ENCODE peak calls at places on chromosomes 4 and X, in five cellular contexts. S is GM12892, O is GM23338, B is stomach, Y is HepG2. A is an unnamed sample.

GRCh38 chr4:103887191-103887590 is 167.4 kb upstream of the TACR3 start:
- DNase-seq in S (no peak), O (no peak), B (no peak), Y (no peak), A (no peak)

GRCh38 chr4:169164669-169165415 is 105.9 kb downstream of the SH3RF1 start:
- DNase-seq in S (no peak), O (no peak), B (no peak), Y (no peak), A (no peak)

GRCh38 chrX:153768311-153769157 is 4.5 kb downstream of the PLXNB3 start:
- DNase-seq in S (peak), O (no peak), B (no peak), Y (no peak), A (no peak)

GRCh38 chrX:71909956-71910355 is 689 bp upstream of the NHSL2 start:
- DNase-seq in S (no peak), O (peak), B (no peak), Y (no peak), A (no peak)

GRCh38 chrX:23317799-23318724 is 16.6 kb upstream of the PTCHD1 start:
- DNase-seq in S (no peak), O (peak), B (no peak), Y (no peak), A (peak)

GRCh38 chrX:72297953-72298730 is 7.6 kb downstream of the CITED1 start:
- DNase-seq in S (no peak), O (peak), B (no peak), Y (peak), A (peak)

GRCh38 chr4:120008075-120008474 is 58.6 kb downstream of the MAD2L1 start:
- DNase-seq in S (no peak), O (no peak), B (no peak), Y (no peak), A (no peak)

GRCh38 chrX:19625612-19626011 is 110.3 kb upstream of the MAP3K15 start:
- DNase-seq in S (no peak), O (no peak), B (no peak), Y (no peak), A (no peak)

GRCh38 chrX:136476501-136476900 is 11.2 kb upstream of the BRS3 start:
- DNase-seq in S (no peak), O (no peak), B (no peak), Y (no peak), A (no peak)

GRCh38 chr4:107937040-107937439 is 5.7 kb downstream of the CYP2U1 start:
- DNase-seq in S (no peak), O (no peak), B (no peak), Y (no peak), A (no peak)

GRCh38 chrX:40182095-40182494 is 84.3 kb upstream of the BCOR start:
- DNase-seq in S (no peak), O (no peak), B (no peak), Y (no peak), A (no peak)

GRCh38 chr4:1598641-1599481 is 85.3 kb downstream of the FAM53A start:
- DNase-seq in S (no peak), O (no peak), B (no peak), Y (no peak), A (no peak)

GRCh38 chrX:3549442-3549875 is 164.0 kb downstream of the PRKX start:
- DNase-seq in S (no peak), O (peak), B (no peak), Y (no peak), A (no peak)

GRCh38 chrX:103941201-103941975 is 21.0 kb upstream of the TMSB15B start:
- DNase-seq in S (no peak), O (peak), B (no peak), Y (no peak), A (no peak)

GRCh38 chrX:371907-372306 is 14.8 kb downstream of the PPP2R3B start:
- DNase-seq in S (no peak), O (peak), B (no peak), Y (no peak), A (no peak)

GRCh38 chrX:374566-374965 is 12.1 kb downstream of the PPP2R3B start:
- DNase-seq in S (no peak), O (no peak), B (no peak), Y (no peak), A (no peak)

GRCh38 chrX:375181-376036 is 11.3 kb downstream of the PPP2R3B start:
- DNase-seq in S (no peak), O (peak), B (no peak), Y (no peak), A (no peak)

GRCh38 chrX:372856-373640 is 13.7 kb downstream of the PPP2R3B start:
- DNase-seq in S (no peak), O (no peak), B (no peak), Y (no peak), A (no peak)

DNA sequence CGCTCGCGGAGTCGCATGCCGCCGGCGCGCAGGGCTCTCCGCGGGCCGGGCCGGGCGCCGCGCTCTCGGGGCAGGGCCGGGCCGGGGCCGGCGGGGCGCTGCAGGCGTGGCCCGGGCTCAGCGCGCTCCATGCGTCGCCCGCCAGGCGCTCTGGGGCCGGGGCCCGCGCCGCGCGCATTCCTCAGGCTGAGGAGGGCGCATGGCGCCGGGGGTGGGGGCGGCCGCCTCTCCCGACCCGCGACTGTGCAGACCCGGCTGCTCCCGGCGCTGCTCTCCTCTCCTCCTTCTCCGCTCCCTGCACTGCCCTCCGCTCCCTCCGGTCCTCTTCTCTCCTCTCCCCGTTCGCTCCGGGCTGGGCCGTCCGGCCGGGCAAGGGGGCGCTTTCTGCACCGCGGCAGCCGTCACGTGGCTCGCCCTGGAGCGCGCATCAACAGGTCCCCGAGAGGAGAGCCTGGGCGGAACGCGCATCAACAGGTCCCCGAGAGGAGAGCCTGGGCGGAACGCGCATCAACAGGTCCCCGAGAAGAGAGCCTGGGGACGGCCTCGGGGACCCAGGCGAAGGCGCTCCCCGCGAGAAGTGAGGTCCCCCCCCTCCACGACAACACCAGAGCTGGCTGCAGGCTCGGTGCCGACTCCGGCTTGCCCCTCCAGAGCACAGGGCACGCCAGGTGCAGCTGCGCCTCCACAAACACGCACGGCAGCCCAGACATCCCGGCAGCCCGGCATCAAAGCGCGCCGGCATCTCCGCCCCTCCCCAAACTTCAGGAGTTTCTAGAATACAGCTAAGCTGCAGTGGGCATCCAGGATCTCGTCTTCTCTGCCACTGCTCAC is 12.9 kb downstream of the PPP2R3B start:
- DNase-seq in S (no peak), O (peak), B (no peak), Y (peak), A (no peak)
- TF ChIP-seq POLR2AphosphoS5 in S (no peak), O (no peak), B (no peak), Y (no peak), A (no peak)

DNA sequence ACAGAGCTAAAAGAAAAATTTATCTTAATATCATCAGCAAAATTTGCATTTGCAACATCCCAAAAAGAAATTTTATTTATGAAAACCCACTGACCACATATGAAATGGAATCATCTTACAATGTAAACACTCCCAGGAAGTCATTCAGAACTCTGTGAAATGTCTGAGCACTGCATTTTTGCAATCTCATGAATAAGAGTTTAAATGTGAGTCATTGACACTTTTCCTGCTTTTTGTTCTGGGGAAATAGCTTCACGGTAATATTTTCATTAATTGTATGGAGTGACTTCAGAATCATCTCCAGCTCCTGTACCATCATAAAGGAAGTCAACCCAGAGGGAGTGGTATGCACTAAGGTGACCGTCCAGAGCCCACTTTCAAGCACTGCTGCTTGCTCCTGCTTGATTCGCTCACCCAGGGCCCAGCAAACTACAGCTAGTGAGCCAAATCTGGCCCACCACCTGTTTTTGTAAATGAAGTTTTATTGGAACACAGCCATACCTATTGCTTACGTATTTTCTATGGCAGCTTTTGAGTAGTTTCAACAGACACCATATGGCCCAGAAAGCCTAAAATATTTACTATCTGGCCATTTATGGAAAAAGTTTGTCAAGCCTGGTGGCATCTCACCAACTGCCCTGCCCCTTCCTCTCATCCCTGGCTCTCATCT is 17.3 kb downstream of the EDNRA start:
- DNase-seq in S (no peak), O (no peak), B (no peak), Y (no peak), A (no peak)
- TF ChIP-seq POLR2AphosphoS5 in S (no peak), O (no peak), B (no peak), Y (no peak), A (no peak)

DNA sequence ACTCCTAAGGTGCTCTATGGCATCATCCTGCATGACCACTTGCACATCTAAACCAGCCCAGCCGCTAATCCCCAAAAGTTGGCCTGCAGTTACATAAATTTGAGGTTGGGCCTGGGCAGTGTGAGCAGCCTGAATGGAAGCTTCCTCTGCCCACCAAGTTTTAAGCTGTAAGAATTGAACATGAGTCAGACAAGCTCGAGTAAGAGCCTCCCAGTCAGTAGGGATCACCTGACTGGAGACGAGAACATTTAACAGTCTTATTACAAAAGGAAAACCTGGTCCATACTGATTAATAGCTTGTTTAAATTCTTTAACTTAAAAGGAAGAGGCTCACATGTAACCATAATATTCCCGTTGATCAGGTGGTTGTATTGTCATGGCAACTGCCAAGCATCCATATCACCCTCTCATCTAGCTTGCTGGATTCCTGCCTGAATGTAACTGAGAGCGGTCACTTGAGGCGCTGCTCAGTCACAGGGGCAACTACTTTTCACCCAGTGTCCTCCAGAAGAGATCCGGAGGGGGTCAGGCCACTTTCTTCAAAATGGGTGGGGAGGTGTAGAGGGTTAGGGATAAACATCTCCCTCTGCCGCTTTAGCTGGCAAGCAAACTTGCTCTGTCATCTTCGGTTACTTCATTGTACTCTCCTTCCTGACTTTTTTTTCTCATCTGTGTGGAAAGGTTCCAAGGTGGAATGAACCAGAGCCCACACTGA is 56.6 kb upstream of the WDR1 start:
- DNase-seq in S (no peak), O (no peak), B (peak), Y (no peak), A (no peak)
- TF ChIP-seq POLR2AphosphoS5 in S (no peak), O (no peak), B (no peak), Y (no peak), A (no peak)

DNA sequence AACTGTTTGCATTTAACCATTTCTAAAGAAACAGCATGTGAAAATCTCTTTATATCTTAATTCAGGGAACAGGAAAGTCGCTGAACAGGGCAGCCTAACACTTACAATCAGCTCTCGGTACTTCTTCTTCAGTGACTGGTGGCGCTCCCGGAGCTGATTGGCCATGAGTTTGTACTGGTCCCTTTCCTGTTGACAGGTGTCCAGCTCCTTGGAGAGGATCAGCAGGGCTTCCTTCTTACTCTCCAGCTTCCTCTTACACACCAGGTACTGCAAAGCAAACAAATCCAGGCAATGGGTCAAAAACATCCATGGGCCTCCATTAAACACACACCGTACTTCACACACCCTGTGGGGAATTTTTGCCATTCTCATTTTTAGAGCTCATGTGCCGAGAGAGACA is 36.4 kb downstream of the CCDC149 start:
- DNase-seq in S (no peak), O (no peak), B (no peak), Y (no peak), A (no peak)
- TF ChIP-seq POLR2AphosphoS5 in S (no peak), O (no peak), B (no peak), Y (no peak), A (no peak)

DNA sequence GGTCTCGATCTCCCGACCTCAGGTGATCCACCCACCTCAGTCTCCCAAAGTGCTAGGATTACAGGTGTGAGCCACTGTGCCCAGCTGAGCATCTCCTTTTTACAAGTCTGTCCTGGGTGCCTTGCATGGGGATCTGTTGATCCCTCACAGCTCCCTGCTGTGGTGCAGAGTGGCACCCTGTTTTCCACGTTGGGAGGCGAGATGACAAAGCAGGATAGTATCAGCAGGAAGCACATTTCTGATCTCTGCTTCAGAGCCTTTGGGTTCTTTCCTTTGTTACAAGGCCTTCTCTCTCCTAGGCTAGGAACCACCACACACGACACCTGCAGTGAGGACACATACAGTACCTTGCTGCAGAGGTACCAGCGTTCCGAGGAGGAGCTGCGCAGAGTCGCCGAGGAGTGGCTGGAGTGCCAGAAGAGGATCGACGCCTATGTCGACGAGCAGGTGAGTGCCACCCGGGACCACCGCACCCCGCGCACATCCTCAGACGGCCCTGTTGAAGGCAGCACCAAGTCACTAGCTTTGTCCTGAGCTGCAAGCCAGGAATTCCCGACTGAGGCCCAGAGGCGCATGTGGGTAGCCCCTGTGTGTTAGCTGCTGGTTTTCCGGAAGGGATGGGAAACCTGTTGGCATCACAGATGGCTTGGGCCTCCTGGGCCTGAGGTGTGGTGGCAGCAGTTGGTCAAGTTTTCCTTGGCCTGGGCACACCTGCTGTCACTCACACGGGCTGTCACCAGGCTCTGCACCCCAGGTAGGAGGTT is 109.6 kb downstream of the TNIP2 start:
- DNase-seq in S (no peak), O (no peak), B (no peak), Y (no peak), A (no peak)
- TF ChIP-seq POLR2AphosphoS5 in S (no peak), O (no peak), B (no peak), Y (no peak), A (no peak)

GRCh38 chr4:23903859-23904438 is 14.1 kb upstream of the PPARGC1A start:
- DNase-seq in S (no peak), O (no peak), B (peak), Y (no peak), A (no peak)
- TF ChIP-seq POLR2AphosphoS5 in S (no peak), O (no peak), B (peak), Y (no peak), A (no peak)

DNA sequence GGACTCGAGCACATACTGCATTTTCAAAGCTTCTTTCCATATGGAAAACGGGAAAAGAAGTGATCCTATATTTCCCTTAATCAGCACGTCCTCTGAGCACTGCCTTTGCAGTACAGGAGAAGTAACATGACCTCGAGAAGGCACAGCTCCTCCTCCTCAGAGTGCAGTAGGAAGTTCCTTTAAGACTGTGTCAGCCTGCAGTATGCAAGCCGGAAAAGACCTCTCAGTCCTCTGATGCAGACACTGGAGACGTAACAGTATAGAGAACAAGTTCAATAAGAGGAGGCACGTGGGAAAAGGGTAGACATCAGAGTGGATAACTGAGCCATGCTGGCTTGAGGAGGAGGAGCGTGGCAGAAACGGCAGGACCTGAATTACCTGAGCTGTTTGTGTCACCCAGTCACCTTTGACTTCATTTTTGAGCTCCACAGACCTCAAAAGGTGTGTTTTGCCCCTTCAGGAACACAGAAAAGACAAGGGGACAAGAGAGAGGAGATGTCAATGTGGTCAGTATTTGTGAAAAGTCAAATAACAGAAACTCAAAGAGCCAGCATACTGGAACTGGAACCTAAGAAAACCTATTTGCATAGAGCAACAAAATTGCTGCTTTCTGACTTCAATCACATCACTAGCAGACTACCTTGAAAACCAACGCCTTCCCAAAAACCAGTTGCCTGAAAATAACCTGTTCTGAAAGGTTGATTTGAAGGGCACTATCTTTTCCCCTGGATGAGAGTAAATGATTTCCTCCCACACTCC is 20.8 kb downstream of the IRF2 start:
- DNase-seq in S (peak), O (peak), B (peak), Y (no peak), A (no peak)
- TF ChIP-seq POLR2AphosphoS5 in S (no peak), O (no peak), B (peak), Y (no peak), A (peak)

GRCh38 chrX:15436220-15436619 is 52.0 kb upstream of the VEGFD start:
- DNase-seq in S (no peak), O (no peak), B (no peak), Y (no peak), A (no peak)

GRCh38 chrX:15438332-15438731 is 54.1 kb upstream of the VEGFD start:
- DNase-seq in S (no peak), O (no peak), B (no peak), Y (no peak), A (no peak)

GRCh38 chrX:15437724-15438123 is 53.5 kb upstream of the VEGFD start:
- DNase-seq in S (no peak), O (no peak), B (no peak), Y (no peak), A (no peak)

DNA sequence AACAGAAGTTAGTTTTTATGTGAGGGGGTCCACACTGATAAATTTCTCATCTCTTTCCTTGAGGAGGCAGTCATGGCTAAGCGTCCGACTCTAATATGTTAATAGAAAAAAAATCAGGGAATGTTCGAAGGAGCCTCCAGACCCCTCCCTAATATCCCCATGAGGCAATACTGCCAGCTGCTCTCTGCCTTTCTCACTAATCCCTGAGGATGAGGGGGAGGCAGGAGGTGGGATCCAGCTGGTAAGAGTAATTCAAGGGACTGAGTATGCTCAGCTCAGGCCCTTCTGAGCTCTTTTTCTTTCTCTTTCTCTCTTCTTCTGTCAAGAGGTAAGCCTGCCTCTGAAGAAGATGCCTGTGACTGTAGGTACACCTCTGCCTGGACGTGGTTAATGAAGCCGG is 51.7 kb downstream of the PIR start:
- DNase-seq in S (no peak), O (no peak), B (no peak), Y (no peak), A (no peak)
- TF ChIP-seq POLR2AphosphoS5 in S (no peak), O (no peak), B (no peak), Y (no peak), A (no peak)

A was measured in HL-60.